ENCODE peak calls at places on chromosome 14, in nine cellular contexts. P is fibroblast of lung, H is psoas muscle, O is epithelial cell of esophagus, M is GM12865, S is T-cell, Z is HT-29, Q is caudate nucleus, R is nucleus accumbens. B is an unnamed sample.

GRCh38 chr14:29892327-29892726 is 35.3 kb downstream of the PRKD1 start:
- DNase-seq in P (peak), H (no peak), O (peak), M (no peak), S (no peak), Z (no peak), Q (no peak), R (no peak), B (no peak)

GRCh38 chr14:95374262-95374997 is 54.7 kb upstream of the CLMN start:
- DNase-seq in P (no peak), H (no peak), O (no peak), M (no peak), S (no peak), Z (peak), Q (no peak), R (no peak), B (no peak)

GRCh38 chr14:105525861-105526780 is at the start of gene TMEM121:
- DNase-seq in P (no peak), H (peak), O (no peak), M (peak), S (no peak), Z (no peak), Q (no peak), R (no peak), B (peak)

GRCh38 chr14:90671382-90671781 is 144.8 kb downstream of the TTC7B start:
- DNase-seq in P (no peak), H (no peak), O (no peak), M (no peak), S (no peak), Z (no peak), Q (no peak), R (no peak), B (no peak)

GRCh38 chr14:85054178-85054577 is 475.8 kb upstream of the FLRT2 start:
- DNase-seq in P (no peak), H (no peak), O (no peak), M (no peak), S (no peak), Z (no peak), Q (no peak), R (no peak), B (no peak)

GRCh38 chr14:96016761-96017160 is 22.4 kb upstream of the C14orf132 start:
- DNase-seq in P (peak), H (no peak), O (no peak), M (no peak), S (no peak), Z (no peak), Q (no peak), R (no peak), B (no peak)

GRCh38 chr14:94412671-94413638 is 24.6 kb upstream of the SERPINA1 start:
- DNase-seq in P (no peak), H (no peak), O (peak), M (peak), S (no peak), Z (no peak), Q (no peak), R (no peak), B (no peak)

GRCh38 chr14:89598548-89599186 is 181.6 kb upstream of the FOXN3 start:
- DNase-seq in P (peak), H (no peak), O (peak), M (peak), S (no peak), Z (no peak), Q (no peak), R (no peak), B (no peak)

GRCh38 chr14:64779472-64779871 is 75.2 kb downstream of the PLEKHG3 start:
- DNase-seq in P (no peak), H (no peak), O (no peak), M (no peak), S (no peak), Z (no peak), Q (no peak), R (no peak), B (no peak)

GRCh38 chr14:92914087-92914656 is 8.8 kb upstream of the CHGA start:
- DNase-seq in P (peak), H (no peak), O (peak), M (peak), S (no peak), Z (peak), Q (no peak), R (no peak), B (no peak)

GRCh38 chr14:103680491-103681231 is 34.6 kb downstream of the XRCC3 start:
- DNase-seq in P (no peak), H (no peak), O (no peak), M (no peak), S (no peak), Z (no peak), Q (no peak), R (no peak), B (no peak)

GRCh38 chr14:33668066-33668465 is 282.8 kb downstream of the EGLN3 start:
- DNase-seq in P (peak), H (no peak), O (no peak), M (no peak), S (no peak), Z (no peak), Q (no peak), R (no peak), B (no peak)

GRCh38 chr14:102605026-102605425 is 12.6 kb downstream of the RCOR1 start:
- DNase-seq in P (no peak), H (no peak), O (peak), M (no peak), S (no peak), Z (no peak), Q (no peak), R (no peak), B (no peak)

GRCh38 chr14:103657466-103657865 is 28.5 kb downstream of the KLC1 start:
- DNase-seq in P (peak), H (no peak), O (no peak), M (no peak), S (no peak), Z (no peak), Q (no peak), R (no peak), B (no peak)

GRCh38 chr14:28763914-28764848 is 2.4 kb upstream of the FOXG1 start:
- DNase-seq in P (peak), H (no peak), O (no peak), M (no peak), S (no peak), Z (no peak), Q (no peak), R (no peak), B (no peak)

GRCh38 chr14:44783899-44784298 is 177.8 kb downstream of the KLHL28 start:
- DNase-seq in P (no peak), H (no peak), O (no peak), M (no peak), S (no peak), Z (no peak), Q (no peak), R (no peak), B (no peak)